ENCODE peak calls at places on chromosomes 16 and 17, in nine cellular contexts. S is lung, L is suprapubic skin, K is H1, G is heart left ventricle, F is NT2/D1, A is gastrocnemius medialis, X is thoracic aorta, D is Panc1. Q is an unnamed sample. For H3K36me3 and H3K9me3, the result is how much of the 10 kb centered on the place peaks cover.

GRCh38 chr16:55325458-55326109 is 1.6 kb downstream of the IRX6 start:
- DNase-seq in L (no peak), D (no peak), A (no peak), K (no peak), F (no peak), X (no peak), S (no peak), G (no peak), Q (no peak)

GRCh38 chr16:84223456-84223855 is 16.4 kb downstream of the KCNG4 start:
- DNase-seq in G (no peak), A (no peak), S (no peak), X (no peak), F (no peak), K (no peak), L (no peak), D (no peak), Q (no peak)

GRCh38 chr17:48215583-48216139 is 108.1 kb downstream of the SNX11 start:
- DNase-seq in K (peak), D (no peak), L (no peak), S (no peak), F (no peak), G (no peak), A (no peak), X (no peak), Q (no peak)

GRCh38 chr17:59357929-59358328 is 26.5 kb downstream of the YPEL2 start:
- DNase-seq in K (no peak), F (no peak), A (no peak), G (peak), X (no peak), L (no peak), S (no peak), D (no peak), Q (no peak)

GRCh38 chr16:50841081-50841886 is 99.4 kb downstream of the CYLD start:
- DNase-seq in L (no peak), A (no peak), S (no peak), G (no peak), K (peak), D (no peak), X (no peak), F (peak), Q (peak)

GRCh38 chr17:38351412-38352222 is at the start of gene SOCS7:
- DNase-seq in A (peak), F (peak), K (peak), S (peak), G (peak), L (peak), X (peak), D (peak), Q (peak)

GRCh38 chr17:59094921-59095530 is 11.7 kb downstream of the TRIM37 start:
- DNase-seq in S (no peak), G (no peak), D (no peak), L (no peak), A (no peak), F (no peak), X (no peak), K (no peak), Q (no peak)

GRCh38 chr16:2855536-2855935 is 2.4 kb downstream of the PRSS22 start:
- DNase-seq in L (no peak), F (no peak), K (no peak), G (no peak), A (no peak), D (no peak), X (no peak), S (no peak), Q (no peak)

GRCh38 chr17:27376637-27377547 is 79.4 kb upstream of the KSR1 start:
- DNase-seq in L (no peak), K (no peak), F (no peak), D (peak), A (no peak), X (no peak), G (no peak), S (no peak), Q (no peak)

GRCh38 chr16:69942627-69943170 is 8.4 kb upstream of the CLEC18A start:
- DNase-seq in X (no peak), A (no peak), G (peak), F (no peak), S (no peak), K (no peak), L (no peak), D (no peak), Q (no peak)

GRCh38 chr16:21991621-21992020 is 9.3 kb downstream of the PDZD9 start:
- DNase-seq in G (no peak), X (no peak), K (no peak), L (no peak), S (no peak), F (no peak), D (no peak), A (no peak), Q (no peak)

GRCh38 chr17:75205037-75205792 is at the start of gene NUP85:
- DNase-seq in K (peak), G (peak), A (peak), F (peak), D (peak), S (peak), X (peak), L (peak), Q (peak)

GRCh38 chr17:3554440-3554839 is 3.2 kb downstream of the TRPV3 start:
- DNase-seq in K (no peak), L (no peak), X (no peak), A (no peak), F (no peak), S (no peak), G (no peak), D (no peak), Q (no peak)

GRCh38 chr16:12228607-12229499 is 252.3 kb downstream of the SNX29 start:
- DNase-seq in D (peak), A (no peak), F (peak), L (no peak), K (peak), X (no peak), S (no peak), G (peak), Q (peak)

GRCh38 chr16:55040366-55041086 is 109.9 kb downstream of the IRX5 start:
- DNase-seq in S (no peak), G (no peak), X (no peak), D (no peak), K (no peak), F (no peak), L (no peak), A (no peak), Q (peak)

GRCh38 chr17:6442775-6443174 is 1.5 kb upstream of the PIMREG start:
- DNase-seq in F (no peak), L (no peak), K (no peak), A (no peak), S (no peak), D (no peak), X (no peak), G (no peak), Q (no peak)

DNA sequence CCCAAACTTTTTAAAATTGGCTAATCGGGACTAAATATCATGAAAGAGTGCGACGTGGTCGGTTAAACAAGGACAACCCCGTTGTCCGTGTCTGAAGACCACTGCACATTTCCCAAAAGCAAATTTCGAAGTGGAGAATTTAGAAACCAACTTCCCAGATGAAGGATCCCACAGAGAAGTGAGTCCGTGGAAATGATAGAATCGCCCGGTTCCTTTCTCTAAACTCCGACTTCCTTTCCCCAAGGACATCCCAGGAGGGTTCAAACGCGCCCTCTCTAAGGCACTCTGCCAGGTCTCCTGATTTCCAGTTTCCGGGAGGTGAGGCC is 1.2 kb upstream of the MMP15 start:
- DNase-seq in A (no peak), K (no peak), G (no peak), S (no peak), F (no peak), L (no peak), X (no peak), D (no peak), Q (no peak)
- H3K36me3 ChIP-seq in A (under half), K (under half), G (under half), S (under half), F (under half), L (under half), X (under half), D (under half), Q (under half)

GRCh38 chr16:86986809-86987487 is 330.2 kb downstream of the C16orf95 start:
- DNase-seq in A (no peak), D (no peak), G (no peak), S (no peak), F (no peak), K (no peak), L (no peak), X (no peak), Q (no peak)
- H3K9me3 ChIP-seq in A (under half), D (under half), G (under half), S (under half), F (under half), K (under half), L (under half), X (under half), Q (under half)

DNA sequence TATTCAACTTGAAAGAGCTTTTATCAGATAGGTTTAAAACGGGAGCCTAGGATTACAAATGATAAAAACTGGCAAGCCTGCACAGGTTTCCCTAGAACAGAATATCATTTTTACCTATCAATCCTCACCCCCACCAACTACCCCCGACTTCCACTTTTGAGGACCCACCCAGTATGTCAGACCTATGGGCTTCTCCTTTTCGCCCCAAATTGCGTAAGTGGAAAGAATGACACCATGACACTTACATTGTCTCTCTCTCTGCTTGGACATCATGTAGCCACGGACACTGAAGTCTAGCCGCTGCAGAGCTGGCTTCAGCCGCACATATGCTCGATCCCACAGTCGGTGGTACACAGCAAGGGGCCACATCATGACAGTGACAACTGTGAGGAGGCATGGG is 7.4 kb upstream of the PSMC3IP start:
- DNase-seq in G (no peak), A (no peak), S (no peak), X (no peak), F (no peak), L (no peak), D (no peak), K (no peak), Q (no peak)
- H3K36me3 ChIP-seq in G (half or more), A (half or more), S (under half), X (half or more), F (half or more), L (half or more), D (under half), K (under half), Q (half or more)

DNA sequence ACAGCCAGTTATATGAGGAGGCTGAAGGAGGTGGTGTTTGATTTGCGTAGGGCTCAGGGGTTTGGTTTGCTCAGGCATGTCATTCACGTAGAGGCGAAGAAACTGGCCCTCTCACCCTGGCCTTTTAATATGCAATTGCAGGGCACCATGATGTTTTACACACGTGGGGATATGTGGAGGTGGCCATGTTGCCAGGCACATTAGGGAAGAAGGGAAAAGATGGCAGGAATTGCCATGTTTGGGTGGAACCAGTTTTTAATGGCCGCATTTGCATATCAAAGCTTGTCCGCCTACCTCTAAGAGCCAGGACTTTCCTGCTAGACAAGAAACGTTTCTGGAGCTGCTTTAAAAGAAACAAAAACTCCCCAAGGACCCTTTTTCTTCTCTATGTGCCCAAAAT is 1483.7 kb upstream of the GOT2 start:
- DNase-seq in X (no peak), A (no peak), G (no peak), K (no peak), S (no peak), F (no peak), L (no peak), D (no peak), Q (no peak)
- H3K9me3 ChIP-seq in X (under half), A (under half), G (under half), K (under half), S (under half), F (under half), L (under half), D (under half), Q (under half)

DNA sequence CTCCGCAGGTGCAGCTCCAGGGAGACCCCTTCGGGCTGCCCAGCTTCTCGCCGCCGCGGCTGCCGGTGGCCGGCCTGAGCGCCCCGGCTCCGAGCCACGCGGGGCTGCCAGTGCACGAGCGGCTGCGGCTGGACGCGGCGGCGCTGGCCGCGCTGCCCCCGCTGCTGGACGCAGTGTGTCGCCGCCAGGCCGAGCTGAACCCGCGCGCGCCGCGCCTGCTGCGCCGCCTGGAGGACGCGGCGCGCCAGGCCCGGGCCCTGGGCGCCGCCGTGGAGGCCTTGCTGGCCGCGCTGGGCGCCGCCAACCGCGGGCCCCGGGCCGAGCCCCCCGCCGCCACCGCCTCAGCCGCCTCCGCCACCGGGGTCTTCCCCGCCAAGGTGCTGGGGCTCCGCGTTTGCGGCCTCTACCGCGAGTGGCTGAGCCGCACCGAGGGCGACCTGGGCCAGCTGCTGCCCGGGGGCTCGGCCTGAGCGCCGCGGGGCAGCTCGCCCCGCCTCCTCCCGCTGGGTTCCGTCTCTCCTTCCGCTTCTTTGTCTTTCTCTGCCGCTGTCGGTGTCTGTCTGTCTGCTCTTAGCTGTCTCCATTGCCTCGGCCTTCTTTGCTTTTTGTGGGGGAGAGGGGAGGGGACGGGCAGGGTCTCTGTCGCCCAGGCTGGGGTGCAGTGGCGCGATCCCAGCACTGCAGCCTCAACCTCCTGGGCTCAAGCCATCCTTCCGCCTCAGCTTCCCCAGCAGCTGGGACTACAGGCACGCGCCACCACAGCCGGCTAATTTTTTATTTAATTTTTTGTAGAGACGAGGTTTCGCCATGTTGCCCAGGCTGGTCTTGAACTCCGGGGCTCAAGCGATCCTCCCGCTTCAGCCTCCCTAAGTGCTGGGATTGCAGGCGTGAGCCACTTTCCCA is 5.9 kb downstream of the CTF1 start:
- DNase-seq in K (peak), L (no peak), S (peak), G (peak), A (peak), X (no peak), F (no peak), D (no peak), Q (no peak)
- H3K36me3 ChIP-seq in K (under half), L (under half), S (under half), G (under half), A (under half), X (under half), F (under half), D (under half), Q (under half)

DNA sequence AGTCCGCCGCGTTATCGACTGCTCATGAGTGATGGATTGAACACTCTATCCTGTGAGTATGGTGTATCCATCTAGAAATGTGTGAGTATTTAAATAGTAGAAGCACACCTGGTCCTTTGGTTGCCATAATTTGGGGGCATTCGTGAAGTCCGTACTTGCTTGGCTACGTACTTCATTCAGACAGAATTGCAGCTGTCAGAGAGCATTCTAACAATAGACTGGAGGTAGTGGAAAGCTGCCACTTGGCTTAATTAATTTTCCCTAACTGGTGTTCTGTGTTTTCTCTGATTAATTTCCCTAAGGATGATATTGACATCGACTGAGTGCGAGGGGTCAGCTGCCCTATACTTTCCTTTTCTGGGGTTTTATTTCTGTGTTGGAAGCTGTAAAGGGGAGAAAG is 14.1 kb downstream of the RPA1 start:
- DNase-seq in S (no peak), G (no peak), K (no peak), X (no peak), D (no peak), F (no peak), A (no peak), L (no peak), Q (no peak)
- H3K9me3 ChIP-seq in S (under half), G (under half), K (under half), X (under half), D (under half), F (under half), A (under half), L (under half), Q (under half)

GRCh38 chr17:81563861-81564586 is 11.9 kb upstream of the FAAP100 start:
- DNase-seq in X (no peak), F (no peak), D (no peak), L (no peak), G (no peak), K (no peak), S (no peak), A (no peak), Q (no peak)
- H3K36me3 ChIP-seq in X (under half), F (half or more), D (under half), L (half or more), G (half or more), K (under half), S (under half), A (half or more), Q (half or more)

GRCh38 chr16:56861092-56861610 is 3.9 kb upstream of the SLC12A3 start:
- DNase-seq in A (no peak), X (no peak), D (no peak), F (no peak), S (no peak), L (no peak), K (no peak), G (no peak), Q (no peak)
- H3K9me3 ChIP-seq in A (under half), X (under half), D (under half), F (under half), S (under half), L (under half), K (under half), G (under half), Q (under half)

GRCh38 chr17:7977039-7977438 is 25.4 kb upstream of the GUCY2D start:
- DNase-seq in F (no peak), G (no peak), K (no peak), L (no peak), D (no peak), X (no peak), S (no peak), A (no peak), Q (no peak)
- H3K36me3 ChIP-seq in F (under half), G (under half), K (under half), L (under half), D (under half), X (under half), S (under half), A (under half), Q (under half)

Q was measured in right atrium auricular region.